ENCODE peak calls at places on chromosomes 5 and 9, in ten cellular contexts. One of them, this sample, is unnamed.

GRCh38 chr9:127388037-127388855 is 8.7 kb upstream of the SLC2A8 start:
- DNase-seq in lower leg skin: peak
- DNase-seq in Peyer's patch: peak
- DNase-seq in Jurkat, Clone E6-1: peak
- DNase-seq in CD8-positive, alpha-beta memory T cell: peak
- DNase-seq in heart right ventricle: no peak
- DNase-seq in astrocyte of the spinal cord: peak
- DNase-seq in hepatocyte: peak
- DNase-seq in GM12878: peak
- DNase-seq in astrocyte of the cerebellum: peak
- DNase-seq in this sample: peak

GRCh38 chr9:77020438-77021264 is 1.2 kb downstream of the FOXB2 start:
- DNase-seq in Jurkat, Clone E6-1: no peak
- DNase-seq in lower leg skin: no peak
- DNase-seq in heart right ventricle: no peak
- DNase-seq in hepatocyte: no peak
- DNase-seq in Peyer's patch: no peak
- DNase-seq in GM12878: no peak
- DNase-seq in astrocyte of the spinal cord: no peak
- DNase-seq in astrocyte of the cerebellum: no peak
- DNase-seq in CD8-positive, alpha-beta memory T cell: no peak
- DNase-seq in this sample: no peak

GRCh38 chr9:70046274-70047070 is 2.8 kb downstream of the MAMDC2 start:
- DNase-seq in Peyer's patch: no peak
- DNase-seq in heart right ventricle: no peak
- DNase-seq in hepatocyte: no peak
- DNase-seq in lower leg skin: no peak
- DNase-seq in CD8-positive, alpha-beta memory T cell: no peak
- DNase-seq in GM12878: no peak
- DNase-seq in astrocyte of the spinal cord: no peak
- DNase-seq in astrocyte of the cerebellum: no peak
- DNase-seq in Jurkat, Clone E6-1: no peak
- DNase-seq in this sample: no peak

GRCh38 chr9:21523021-21524014 is 41.2 kb upstream of the IFNE start:
- DNase-seq in GM12878: no peak
- DNase-seq in astrocyte of the spinal cord: no peak
- DNase-seq in hepatocyte: no peak
- DNase-seq in Peyer's patch: no peak
- DNase-seq in CD8-positive, alpha-beta memory T cell: no peak
- DNase-seq in lower leg skin: no peak
- DNase-seq in astrocyte of the cerebellum: no peak
- DNase-seq in Jurkat, Clone E6-1: no peak
- DNase-seq in heart right ventricle: no peak
- DNase-seq in this sample: no peak

GRCh38 chr9:137988051-137988450 is 110.5 kb downstream of the CACNA1B start:
- DNase-seq in Peyer's patch: no peak
- DNase-seq in CD8-positive, alpha-beta memory T cell: no peak
- DNase-seq in lower leg skin: no peak
- DNase-seq in astrocyte of the cerebellum: no peak
- DNase-seq in heart right ventricle: no peak
- DNase-seq in astrocyte of the spinal cord: no peak
- DNase-seq in Jurkat, Clone E6-1: no peak
- DNase-seq in hepatocyte: peak
- DNase-seq in GM12878: no peak
- DNase-seq in this sample: no peak

GRCh38 chr9:109213300-109214121 is 46.5 kb upstream of the FRRS1L start:
- DNase-seq in Jurkat, Clone E6-1: no peak
- DNase-seq in Peyer's patch: no peak
- DNase-seq in astrocyte of the spinal cord: no peak
- DNase-seq in CD8-positive, alpha-beta memory T cell: no peak
- DNase-seq in hepatocyte: no peak
- DNase-seq in lower leg skin: no peak
- DNase-seq in astrocyte of the cerebellum: no peak
- DNase-seq in GM12878: no peak
- DNase-seq in heart right ventricle: no peak
- DNase-seq in this sample: no peak

GRCh38 chr5:151662805-151663204 is 23.9 kb downstream of the SPARC start:
- DNase-seq in hepatocyte: no peak
- DNase-seq in CD8-positive, alpha-beta memory T cell: no peak
- DNase-seq in Peyer's patch: no peak
- DNase-seq in lower leg skin: no peak
- DNase-seq in astrocyte of the spinal cord: no peak
- DNase-seq in Jurkat, Clone E6-1: no peak
- DNase-seq in heart right ventricle: no peak
- DNase-seq in astrocyte of the cerebellum: no peak
- DNase-seq in GM12878: peak
- DNase-seq in this sample: no peak

GRCh38 chr9:13278368-13279246 is 885 bp downstream of the MPDZ start:
- DNase-seq in astrocyte of the cerebellum: peak
- DNase-seq in Jurkat, Clone E6-1: no peak
- DNase-seq in GM12878: no peak
- DNase-seq in astrocyte of the spinal cord: peak
- DNase-seq in CD8-positive, alpha-beta memory T cell: no peak
- DNase-seq in hepatocyte: peak
- DNase-seq in lower leg skin: peak
- DNase-seq in Peyer's patch: no peak
- DNase-seq in heart right ventricle: peak
- DNase-seq in this sample: no peak

GRCh38 chr5:74206571-74207550 is 433.7 kb downstream of the ENC1 start:
- DNase-seq in astrocyte of the spinal cord: peak
- DNase-seq in CD8-positive, alpha-beta memory T cell: no peak
- DNase-seq in GM12878: no peak
- DNase-seq in Jurkat, Clone E6-1: no peak
- DNase-seq in lower leg skin: no peak
- DNase-seq in Peyer's patch: no peak
- DNase-seq in heart right ventricle: peak
- DNase-seq in astrocyte of the cerebellum: peak
- DNase-seq in hepatocyte: peak
- DNase-seq in this sample: peak

GRCh38 chr5:73630760-73631159 is 4.8 kb downstream of the ARHGEF28 start:
- DNase-seq in astrocyte of the cerebellum: no peak
- DNase-seq in CD8-positive, alpha-beta memory T cell: no peak
- DNase-seq in hepatocyte: peak
- DNase-seq in Peyer's patch: no peak
- DNase-seq in Jurkat, Clone E6-1: no peak
- DNase-seq in GM12878: no peak
- DNase-seq in heart right ventricle: no peak
- DNase-seq in astrocyte of the spinal cord: no peak
- DNase-seq in lower leg skin: no peak
- DNase-seq in this sample: no peak

DNA sequence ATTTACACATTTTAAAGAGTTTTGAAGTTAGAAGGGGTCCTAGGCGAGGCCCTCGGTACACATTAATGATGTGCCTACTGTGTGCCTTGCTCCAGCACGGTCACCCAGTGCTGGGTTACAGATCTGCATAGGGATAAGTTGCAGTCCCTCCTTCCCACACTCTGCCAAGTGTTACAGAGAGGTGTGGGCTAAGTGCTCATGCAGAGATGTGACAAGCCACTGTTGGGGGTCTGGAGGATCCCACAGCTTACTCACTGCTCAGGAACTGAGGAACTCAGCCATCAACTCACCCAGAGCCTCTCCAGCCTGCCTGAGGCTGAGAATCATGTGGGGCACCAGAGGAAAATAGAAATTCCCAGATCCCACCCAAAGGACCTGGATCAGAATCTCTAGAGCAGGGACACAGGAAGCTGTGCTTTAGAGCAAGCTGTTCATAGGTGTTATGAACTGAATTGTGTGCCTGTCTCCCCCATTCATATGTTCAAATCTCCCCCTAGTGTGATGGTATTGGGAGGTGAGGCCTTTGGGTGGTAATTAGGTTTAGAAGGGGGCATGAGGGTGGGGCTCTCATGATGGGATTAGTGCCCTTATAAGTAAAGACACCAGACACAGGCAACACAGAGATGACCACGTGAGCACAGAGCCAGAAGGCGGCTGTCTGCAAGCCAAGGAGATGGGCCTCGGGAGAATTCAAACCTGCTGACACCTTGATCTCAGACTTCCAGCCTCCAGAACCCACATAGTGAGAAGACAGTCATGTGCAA is 164.1 kb downstream of the HSD17B3 start:
- DNase-seq in Peyer's patch: no peak
- DNase-seq in astrocyte of the spinal cord: no peak
- DNase-seq in CD8-positive, alpha-beta memory T cell: no peak
- DNase-seq in lower leg skin: no peak
- DNase-seq in heart right ventricle: no peak
- DNase-seq in Jurkat, Clone E6-1: no peak
- DNase-seq in hepatocyte: no peak
- DNase-seq in astrocyte of the cerebellum: no peak
- DNase-seq in GM12878: no peak
- DNase-seq in this sample: no peak
- H3K4me3 ChIP-seq in Peyer's patch: no peak
- H3K4me3 ChIP-seq in astrocyte of the spinal cord: peak
- H3K4me3 ChIP-seq in CD8-positive, alpha-beta memory T cell: no peak
- H3K4me3 ChIP-seq in lower leg skin: no peak
- H3K4me3 ChIP-seq in heart right ventricle: no peak
- H3K4me3 ChIP-seq in Jurkat, Clone E6-1: no peak
- H3K4me3 ChIP-seq in hepatocyte: no peak
- H3K4me3 ChIP-seq in astrocyte of the cerebellum: peak
- H3K4me3 ChIP-seq in GM12878: peak
- H3K4me3 ChIP-seq in this sample: peak

GRCh38 chr5:43037929-43038510 is 2.1 kb downstream of the ANXA2R start:
- DNase-seq in hepatocyte: no peak
- DNase-seq in astrocyte of the spinal cord: peak
- DNase-seq in astrocyte of the cerebellum: no peak
- DNase-seq in lower leg skin: no peak
- DNase-seq in GM12878: no peak
- DNase-seq in Jurkat, Clone E6-1: peak
- DNase-seq in heart right ventricle: peak
- DNase-seq in CD8-positive, alpha-beta memory T cell: peak
- DNase-seq in Peyer's patch: peak
- DNase-seq in this sample: no peak

GRCh38 chr5:43039115-43039467 is 1.0 kb downstream of the ANXA2R start:
- DNase-seq in astrocyte of the spinal cord: no peak
- DNase-seq in astrocyte of the cerebellum: no peak
- DNase-seq in lower leg skin: no peak
- DNase-seq in Peyer's patch: no peak
- DNase-seq in CD8-positive, alpha-beta memory T cell: no peak
- DNase-seq in hepatocyte: no peak
- DNase-seq in GM12878: no peak
- DNase-seq in heart right ventricle: no peak
- DNase-seq in Jurkat, Clone E6-1: no peak
- DNase-seq in this sample: no peak

GRCh38 chr5:43036856-43037711 is 3.0 kb downstream of the ANXA2R start:
- DNase-seq in CD8-positive, alpha-beta memory T cell: no peak
- DNase-seq in Jurkat, Clone E6-1: no peak
- DNase-seq in hepatocyte: no peak
- DNase-seq in heart right ventricle: peak
- DNase-seq in GM12878: no peak
- DNase-seq in Peyer's patch: no peak
- DNase-seq in lower leg skin: no peak
- DNase-seq in astrocyte of the spinal cord: peak
- DNase-seq in astrocyte of the cerebellum: no peak
- DNase-seq in this sample: no peak

GRCh38 chr5:43039468-43040286 is 442 bp downstream of the ANXA2R start:
- DNase-seq in CD8-positive, alpha-beta memory T cell: peak
- DNase-seq in GM12878: no peak
- DNase-seq in Peyer's patch: peak
- DNase-seq in heart right ventricle: peak
- DNase-seq in lower leg skin: peak
- DNase-seq in astrocyte of the cerebellum: peak
- DNase-seq in astrocyte of the spinal cord: peak
- DNase-seq in Jurkat, Clone E6-1: peak
- DNase-seq in hepatocyte: peak
- DNase-seq in this sample: no peak

GRCh38 chr5:43038523-43038989 is 1.6 kb downstream of the ANXA2R start:
- DNase-seq in CD8-positive, alpha-beta memory T cell: peak
- DNase-seq in astrocyte of the cerebellum: no peak
- DNase-seq in heart right ventricle: no peak
- DNase-seq in Peyer's patch: peak
- DNase-seq in hepatocyte: no peak
- DNase-seq in astrocyte of the spinal cord: peak
- DNase-seq in lower leg skin: no peak
- DNase-seq in Jurkat, Clone E6-1: peak
- DNase-seq in GM12878: no peak
- DNase-seq in this sample: no peak
- H3K4me3 ChIP-seq in CD8-positive, alpha-beta memory T cell: peak
- H3K4me3 ChIP-seq in astrocyte of the cerebellum: peak
- H3K4me3 ChIP-seq in heart right ventricle: no peak
- H3K4me3 ChIP-seq in Peyer's patch: peak
- H3K4me3 ChIP-seq in hepatocyte: no peak
- H3K4me3 ChIP-seq in astrocyte of the spinal cord: peak
- H3K4me3 ChIP-seq in lower leg skin: no peak
- H3K4me3 ChIP-seq in Jurkat, Clone E6-1: peak
- H3K4me3 ChIP-seq in GM12878: peak
- H3K4me3 ChIP-seq in this sample: peak

GRCh38 chr5:115069087-115069968 is 100.4 kb downstream of the TRIM36 start:
- DNase-seq in GM12878: peak
- DNase-seq in hepatocyte: peak
- DNase-seq in astrocyte of the spinal cord: peak
- DNase-seq in lower leg skin: no peak
- DNase-seq in Peyer's patch: no peak
- DNase-seq in Jurkat, Clone E6-1: peak
- DNase-seq in astrocyte of the cerebellum: peak
- DNase-seq in CD8-positive, alpha-beta memory T cell: no peak
- DNase-seq in heart right ventricle: peak
- DNase-seq in this sample: peak
- H3K4me3 ChIP-seq in GM12878: no peak
- H3K4me3 ChIP-seq in hepatocyte: no peak
- H3K4me3 ChIP-seq in astrocyte of the spinal cord: no peak
- H3K4me3 ChIP-seq in lower leg skin: no peak
- H3K4me3 ChIP-seq in Peyer's patch: no peak
- H3K4me3 ChIP-seq in Jurkat, Clone E6-1: no peak
- H3K4me3 ChIP-seq in astrocyte of the cerebellum: no peak
- H3K4me3 ChIP-seq in CD8-positive, alpha-beta memory T cell: no peak
- H3K4me3 ChIP-seq in heart right ventricle: no peak
- H3K4me3 ChIP-seq in this sample: no peak

DNA sequence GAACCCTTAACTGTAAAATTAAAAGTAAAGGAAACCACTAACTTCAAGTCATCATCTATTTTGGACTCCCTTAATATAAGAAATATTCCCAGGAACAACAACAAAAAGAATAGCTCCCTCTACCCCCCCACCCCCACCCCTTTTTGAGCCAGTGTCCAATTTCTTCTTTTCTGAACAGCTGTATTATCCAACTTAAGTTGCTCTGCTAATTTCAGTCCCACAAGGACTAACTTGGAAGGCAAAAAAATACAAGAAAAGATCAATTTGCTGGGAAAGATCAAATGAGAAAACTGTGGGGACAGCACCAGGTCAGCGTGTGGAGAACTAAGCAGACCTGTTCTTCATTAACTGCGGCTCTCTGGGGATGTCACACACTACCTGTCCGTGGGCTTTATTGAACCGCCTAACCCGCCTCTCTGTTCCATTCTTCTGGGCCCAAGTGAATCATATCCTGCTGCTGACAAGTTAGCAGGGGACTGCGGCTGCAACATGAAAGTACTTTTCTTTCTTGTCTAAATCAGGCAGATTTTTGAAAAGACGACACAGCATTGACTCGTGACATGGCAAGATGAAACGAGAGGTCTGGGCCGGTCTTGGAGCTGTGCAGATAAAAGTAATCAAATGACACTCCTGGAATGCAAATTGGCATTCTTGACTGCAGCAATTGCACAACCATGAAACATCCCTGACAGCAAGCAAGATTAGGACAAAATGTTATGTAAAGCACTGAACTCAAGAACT is 2.7 kb downstream of the BNC2 start:
- DNase-seq in astrocyte of the spinal cord: peak
- DNase-seq in lower leg skin: peak
- DNase-seq in Jurkat, Clone E6-1: no peak
- DNase-seq in CD8-positive, alpha-beta memory T cell: no peak
- DNase-seq in GM12878: no peak
- DNase-seq in Peyer's patch: no peak
- DNase-seq in hepatocyte: peak
- DNase-seq in astrocyte of the cerebellum: no peak
- DNase-seq in heart right ventricle: no peak
- DNase-seq in this sample: no peak
- H3K4me3 ChIP-seq in astrocyte of the spinal cord: peak
- H3K4me3 ChIP-seq in lower leg skin: no peak
- H3K4me3 ChIP-seq in Jurkat, Clone E6-1: no peak
- H3K4me3 ChIP-seq in CD8-positive, alpha-beta memory T cell: no peak
- H3K4me3 ChIP-seq in GM12878: no peak
- H3K4me3 ChIP-seq in Peyer's patch: no peak
- H3K4me3 ChIP-seq in hepatocyte: peak
- H3K4me3 ChIP-seq in astrocyte of the cerebellum: peak
- H3K4me3 ChIP-seq in heart right ventricle: no peak
- H3K4me3 ChIP-seq in this sample: peak